ENCODE peak calls at places on chromosomes 5 and 9, in ten cellular contexts. U, G, Q, P, R, V, J, F, A and Y are unnamed samples.

GRCh38 chr5:113266227-113266912 is 168.4 kb downstream of the TSSK1B start:
- DNase-seq in U (no peak), G (no peak), Q (no peak), P (no peak), R (no peak), V (no peak), J (no peak), F (no peak), A (no peak), Y (no peak)

GRCh38 chr5:171906703-171907590 is 99.5 kb downstream of the FBXW11 start:
- DNase-seq in U (no peak), G (no peak), Q (no peak), P (no peak), R (no peak), V (no peak), J (no peak), F (no peak), A (no peak), Y (peak)

GRCh38 chr9:250039-250438 is 35.4 kb downstream of the DOCK8 start:
- DNase-seq in U (no peak), G (no peak), Q (no peak), P (no peak), R (no peak), V (no peak), J (no peak), F (no peak), A (no peak), Y (no peak)

GRCh38 chr9:95516221-95516735 is 493 bp downstream of the PTCH1 start:
- DNase-seq in U (peak), G (no peak), Q (no peak), P (no peak), R (no peak), V (peak), J (no peak), F (no peak), A (no peak), Y (no peak)

GRCh38 chr9:70111641-70112236 is 68.1 kb downstream of the MAMDC2 start:
- DNase-seq in U (no peak), G (no peak), Q (no peak), P (no peak), R (no peak), V (peak), J (no peak), F (no peak), A (no peak), Y (no peak)

GRCh38 chr5:169997736-169998284 is 17.5 kb upstream of the INSYN2B start:
- DNase-seq in U (no peak), G (no peak), Q (no peak), P (no peak), R (no peak), V (no peak), J (no peak), F (no peak), A (no peak), Y (peak)

GRCh38 chr9:4090491-4090890 is 209.4 kb downstream of the GLIS3 start:
- DNase-seq in U (no peak), G (no peak), Q (no peak), P (no peak), R (no peak), V (no peak), J (no peak), F (no peak), A (no peak), Y (no peak)

GRCh38 chr5:155934964-155935363 is 392.0 kb upstream of the SGCD start:
- DNase-seq in U (no peak), G (no peak), Q (no peak), P (no peak), R (no peak), V (no peak), J (no peak), F (no peak), A (no peak), Y (no peak)

GRCh38 chr9:92781902-92782301 is 17.3 kb upstream of the BICD2 start:
- DNase-seq in U (no peak), G (no peak), Q (no peak), P (no peak), R (no peak), V (no peak), J (no peak), F (no peak), A (no peak), Y (no peak)